ENCODE peak calls at places on chromosomes 4 and X, in six cellular contexts. B is Karpas-422; V is RPMI7951; D is stimulated activated CD8-positive, alpha-beta memory T cell treated with anti-CD3 and anti-CD28 coated beads, Interleukin-15, amount 100 ng/mL, for 1 hour; Z is WERI-Rb-1; K is CD8-positive, alpha-beta memory T cell. J is an unnamed sample.

GRCh38 chr4:1512081-1512737 is 106.0 kb upstream of the NKX1-1 start:
- DNase-seq in B (no peak), V (no peak), D (no peak), Z (no peak), K (no peak), J (no peak)

GRCh38 chr4:4673070-4673469 is 131.2 kb upstream of the STX18 start:
- DNase-seq in B (peak; percentile 56), V (peak; percentile 78), D (no peak), Z (peak; percentile 74), K (no peak), J (no peak)

GRCh38 chrX:9906919-9907318 is 60.2 kb upstream of the CLDN34 start:
- DNase-seq in B (no peak), V (no peak), D (no peak), Z (no peak), K (no peak), J (no peak)

GRCh38 chr4:186840771-186841301 is 117.2 kb upstream of the FAT1 start:
- DNase-seq in B (no peak), V (peak; percentile 69), D (no peak), Z (no peak), K (no peak), J (no peak)

GRCh38 chr4:112361181-112361791 is 64.1 kb downstream of the ALPK1 start:
- DNase-seq in B (no peak), V (peak; percentile 5), D (no peak), Z (peak; percentile 34), K (no peak), J (peak; percentile 27)

GRCh38 chr4:40978548-40978947 is 228.8 kb downstream of the NSUN7 start:
- DNase-seq in B (no peak), V (no peak), D (no peak), Z (no peak), K (no peak), J (peak; percentile 68)

GRCh38 chr4:38210396-38211114 is 250.4 kb downstream of the PTTG2 start:
- DNase-seq in B (no peak), V (no peak), D (no peak), Z (no peak), K (no peak), J (no peak)

GRCh38 chrX:18683027-18683426 is 11.1 kb upstream of the RS1 start:
- DNase-seq in B (no peak), V (no peak), D (no peak), Z (no peak), K (no peak), J (no peak)

GRCh38 chr4:32025840-32026459 is 1305.8 kb downstream of the PCDH7 start:
- DNase-seq in B (no peak), V (peak; percentile 6), D (no peak), Z (no peak), K (no peak), J (no peak)

GRCh38 chrX:132559101-132559500 is 70.3 kb upstream of the MBNL3 start:
- DNase-seq in B (no peak), V (no peak), D (no peak), Z (no peak), K (no peak), J (no peak)

GRCh38 chrX:39816871-39817731 is 280.7 kb downstream of the BCOR start:
- DNase-seq in B (no peak), V (peak; percentile 16), D (no peak), Z (no peak), K (no peak), J (peak; percentile 54)

GRCh38 chr4:128536746-128537145 is 249.1 kb upstream of the PGRMC2 start:
- DNase-seq in B (no peak), V (no peak), D (no peak), Z (no peak), K (no peak), J (no peak)

GRCh38 chr4:110414590-110414989 is 61.4 kb upstream of the ENPEP start:
- DNase-seq in B (no peak), V (no peak), D (no peak), Z (no peak), K (no peak), J (no peak)

GRCh38 chrX:114451397-114451796 is 132.5 kb upstream of the HTR2C start:
- DNase-seq in B (no peak), V (no peak), D (no peak), Z (no peak), K (no peak), J (no peak)

GRCh38 chr4:10015140-10015753 is 6.0 kb downstream of the SLC2A9 start:
- DNase-seq in B (peak; percentile 78), V (peak; percentile 25), D (no peak), Z (peak; percentile 76), K (no peak), J (peak; percentile 42)

GRCh38 chrX:69231903-69232302 is 66.7 kb upstream of the PJA1 start:
- DNase-seq in B (no peak), V (peak; percentile 32), D (no peak), Z (no peak), K (no peak), J (no peak)

GRCh38 chr4:164109517-164109916 is 615.0 kb downstream of the TMA16 start:
- DNase-seq in B (no peak), V (no peak), D (no peak), Z (no peak), K (no peak), J (no peak)

GRCh38 chr4:99655315-99656081 is 2.1 kb downstream of the C4orf54 start:
- DNase-seq in B (no peak), V (peak; percentile 95), D (no peak), Z (no peak), K (no peak), J (peak; percentile 47)

GRCh38 chrX:153968754-153969124 is 2.9 kb downstream of the HCFC1 start:
- DNase-seq in B (peak; percentile 68), V (no peak), D (no peak), Z (peak; percentile 79), K (no peak), J (no peak)

GRCh38 chrX:33339219-33339618 is 127.9 kb upstream of the DMD start:
- DNase-seq in B (no peak), V (no peak), D (no peak), Z (no peak), K (no peak), J (peak; percentile 16)

GRCh38 chr4:122912810-122913575 is 9.4 kb downstream of the NUDT6 start:
- DNase-seq in B (no peak), V (peak; percentile 13), D (no peak), Z (no peak), K (no peak), J (no peak)

GRCh38 chr4:9765091-9765490 is 16.3 kb upstream of the DRD5 start:
- DNase-seq in B (peak; percentile 75), V (peak; percentile 3), D (no peak), Z (peak; percentile 71), K (no peak), J (peak; percentile 4)

GRCh38 chrX:30715976-30716375 is 62.8 kb downstream of the GK start:
- DNase-seq in B (no peak), V (no peak), D (no peak), Z (no peak), K (no peak), J (no peak)

GRCh38 chr4:336099-336892 is 1.3 kb upstream of the ZNF141 start:
- DNase-seq in B (no peak), V (no peak), D (no peak), Z (peak; percentile 39), K (no peak), J (no peak)

GRCh38 chrX:2342878-2343277 is 157.9 kb downstream of the DHRSX start:
- DNase-seq in B (no peak), V (peak; percentile 66), D (no peak), Z (no peak), K (no peak), J (peak; percentile 86)

GRCh38 chr4:1079711-1080265 is 33.6 kb downstream of the RNF212 start:
- DNase-seq in B (no peak), V (no peak), D (no peak), Z (no peak), K (no peak), J (no peak)

GRCh38 chr4:1763070-1763549 is 30.0 kb upstream of the FGFR3 start:
- DNase-seq in B (no peak), V (no peak), D (no peak), Z (no peak), K (no peak), J (no peak)

GRCh38 chr4:8228319-8229250 is 29.5 kb downstream of the SH3TC1 start:
- DNase-seq in B (no peak), V (peak; percentile 96), D (peak; percentile 39), Z (peak; percentile 38), K (peak; percentile 79), J (peak; percentile 86)